ENCODE peak calls at places on chromosomes 1 and 21, in ten cellular contexts. O is fibroblast of mammary gland; C is CD8-positive, alpha-beta memory T cell; U is prostate gland; P is heart left ventricle; Y is effector memory CD4-positive, alpha-beta T cell; T is cardiac fibroblast; L is AG10803; H is HAP-1; G is hepatocyte. F is an unnamed sample.

GRCh38 chr1:59294423-59294822 is 2.5 kb upstream of the FGGY start:
- DNase-seq in O (no peak), C (no peak), U (no peak), P (no peak), Y (no peak), T (no peak), L (no peak), H (no peak), G (no peak), F (no peak)

GRCh38 chr1:228979774-228980173 is 244.5 kb downstream of the RHOU start:
- DNase-seq in O (no peak), C (no peak), U (no peak), P (no peak), Y (no peak), T (no peak), L (no peak), H (no peak), G (no peak), F (no peak)

GRCh38 chr1:55320891-55321290 is 105.7 kb upstream of the USP24 start:
- DNase-seq in O (no peak), C (no peak), U (no peak), P (no peak), Y (no peak), T (no peak), L (no peak), H (no peak), G (no peak), F (no peak)

GRCh38 chr1:79726911-79727310 is 720.4 kb upstream of the ADGRL4 start:
- DNase-seq in O (no peak), C (no peak), U (no peak), P (no peak), Y (no peak), T (no peak), L (no peak), H (peak), G (no peak), F (no peak)

GRCh38 chr1:64469614-64469976 is 334 bp upstream of the CACHD1 start:
- DNase-seq in O (peak), C (no peak), U (peak), P (no peak), Y (no peak), T (peak), L (peak), H (no peak), G (no peak), F (peak)

GRCh38 chr1:165408518-165408917 is 36.4 kb downstream of the RXRG start:
- DNase-seq in O (peak), C (no peak), U (no peak), P (peak), Y (no peak), T (peak), L (peak), H (peak), G (peak), F (no peak)

GRCh38 chr1:78375996-78376395 is 114.8 kb upstream of the PTGFR start:
- DNase-seq in O (peak), C (no peak), U (no peak), P (no peak), Y (no peak), T (peak), L (peak), H (no peak), G (no peak), F (no peak)

GRCh38 chr1:21508580-21509350 is 458 bp upstream of the ALPL start:
- DNase-seq in O (peak), C (peak), U (peak), P (peak), Y (peak), T (peak), L (peak), H (peak), G (peak), F (peak)

GRCh38 chr1:92425617-92426016 is 61.1 kb downstream of the GFI1 start:
- DNase-seq in O (no peak), C (no peak), U (no peak), P (no peak), Y (no peak), T (no peak), L (no peak), H (no peak), G (no peak), F (no peak)

GRCh38 chr1:7389201-7389785 is 381.8 kb upstream of the VAMP3 start:
- DNase-seq in O (peak), C (no peak), U (no peak), P (no peak), Y (no peak), T (peak), L (peak), H (no peak), G (no peak), F (peak)

DNA sequence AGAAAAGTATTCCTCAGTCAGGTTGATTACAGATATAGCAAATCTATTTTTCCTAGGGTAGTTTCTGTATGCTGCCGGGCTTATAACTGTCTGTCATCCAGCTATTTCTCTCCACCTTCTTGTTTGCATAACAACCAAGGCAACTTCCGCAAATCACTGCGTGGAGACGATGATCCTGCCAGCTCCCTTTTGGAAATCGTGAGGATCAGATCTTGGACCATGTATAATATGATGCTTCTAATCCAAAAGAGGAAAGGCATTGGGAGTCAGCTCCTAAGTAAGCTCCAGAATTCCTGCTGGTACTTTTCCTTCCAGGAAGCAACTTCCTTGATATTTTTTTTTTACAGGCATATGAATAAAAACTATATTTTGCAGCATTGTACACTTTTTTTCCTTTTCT is 445 bp upstream of the RGS4 start:
- DNase-seq in O (peak), C (no peak), U (no peak), P (peak), Y (no peak), T (peak), L (peak), H (no peak), G (no peak), F (no peak)
- H3K4me3 ChIP-seq in O (peak), C (no peak), U (no peak), P (peak), Y (no peak), T (peak), L (peak), H (no peak), G (no peak), F (no peak)

GRCh38 chr21:36964832-36965719 is 1.4 kb downstream of the HLCS start:
- DNase-seq in O (no peak), C (no peak), U (no peak), P (no peak), Y (no peak), T (no peak), L (no peak), H (no peak), G (no peak), F (no peak)

GRCh38 chr21:36964398-36964797 is 2.1 kb downstream of the HLCS start:
- DNase-seq in O (no peak), C (no peak), U (no peak), P (no peak), Y (no peak), T (no peak), L (no peak), H (no peak), G (no peak), F (no peak)

GRCh38 chr21:36966846-36967657 is 583 bp upstream of the HLCS start:
- DNase-seq in O (peak), C (no peak), U (no peak), P (no peak), Y (no peak), T (peak), L (no peak), H (no peak), G (no peak), F (peak)

GRCh38 chr21:36966066-36966845 is at the start of gene HLCS:
- DNase-seq in O (peak), C (peak), U (peak), P (peak), Y (peak), T (peak), L (peak), H (peak), G (peak), F (peak)

GRCh38 chr21:36965720-36966065 is 776 bp downstream of the HLCS start:
- DNase-seq in O (no peak), C (no peak), U (no peak), P (no peak), Y (no peak), T (no peak), L (no peak), H (no peak), G (no peak), F (no peak)
- H3K4me3 ChIP-seq in O (peak), C (peak), U (peak), P (peak), Y (peak), T (peak), L (peak), H (peak), G (peak), F (peak)

GRCh38 chr1:110878993-110879392 is 6.0 kb downstream of the CD53 start:
- DNase-seq in O (no peak), C (no peak), U (no peak), P (no peak), Y (no peak), T (no peak), L (no peak), H (no peak), G (no peak), F (no peak)

GRCh38 chr1:110876748-110877341 is 3.9 kb downstream of the CD53 start:
- DNase-seq in O (no peak), C (no peak), U (no peak), P (no peak), Y (no peak), T (no peak), L (no peak), H (no peak), G (no peak), F (no peak)

GRCh38 chr1:110877364-110877763 is 4.4 kb downstream of the CD53 start:
- DNase-seq in O (no peak), C (no peak), U (no peak), P (no peak), Y (no peak), T (no peak), L (no peak), H (no peak), G (no peak), F (no peak)

GRCh38 chr1:110879758-110880606 is 7.0 kb downstream of the CD53 start:
- DNase-seq in O (no peak), C (peak), U (no peak), P (no peak), Y (peak), T (no peak), L (no peak), H (no peak), G (no peak), F (no peak)

GRCh38 chr1:110877776-110878175 is 4.8 kb downstream of the CD53 start:
- DNase-seq in O (no peak), C (no peak), U (no peak), P (no peak), Y (no peak), T (no peak), L (no peak), H (no peak), G (no peak), F (no peak)
- H3K4me3 ChIP-seq in O (no peak), C (peak), U (no peak), P (no peak), Y (peak), T (no peak), L (no peak), H (no peak), G (no peak), F (no peak)

GRCh38 chr1:247535402-247535801 is 838 bp downstream of the OR2C3 start:
- DNase-seq in O (no peak), C (no peak), U (no peak), P (no peak), Y (no peak), T (no peak), L (no peak), H (no peak), G (no peak), F (no peak)

GRCh38 chr1:247536340-247536739 is at the start of gene OR2C3:
- DNase-seq in O (no peak), C (no peak), U (no peak), P (no peak), Y (no peak), T (no peak), L (no peak), H (no peak), G (no peak), F (no peak)

GRCh38 chr1:247531937-247532336 is 4.3 kb downstream of the OR2C3 start:
- DNase-seq in O (no peak), C (no peak), U (no peak), P (no peak), Y (no peak), T (no peak), L (no peak), H (no peak), G (no peak), F (no peak)

GRCh38 chr1:247528812-247529474 is 7.3 kb downstream of the OR2C3 start:
- DNase-seq in O (no peak), C (no peak), U (peak), P (no peak), Y (no peak), T (no peak), L (no peak), H (no peak), G (no peak), F (no peak)

DNA sequence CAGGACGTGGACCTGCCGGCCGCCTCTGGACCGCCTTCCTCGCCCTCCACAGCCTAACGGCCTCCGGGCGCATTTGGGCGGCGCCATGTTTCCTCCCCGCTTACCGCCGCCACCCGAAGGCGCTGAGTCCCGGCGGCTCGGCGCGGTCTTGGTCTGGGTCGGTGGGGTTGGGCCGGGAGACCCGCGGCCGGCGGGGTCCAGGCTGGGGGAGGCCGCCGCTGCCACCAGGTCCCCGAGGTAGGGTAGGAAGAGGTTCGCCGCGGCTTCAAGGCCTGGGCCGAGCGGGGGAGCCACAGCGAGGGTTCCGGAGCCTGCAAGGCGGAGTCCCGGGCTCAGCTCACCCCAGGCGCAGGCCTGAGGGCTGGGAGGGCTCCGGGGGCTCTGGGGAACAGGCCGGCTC is 5.5 kb downstream of the OR2C3 start:
- DNase-seq in O (no peak), C (no peak), U (no peak), P (no peak), Y (no peak), T (no peak), L (no peak), H (no peak), G (no peak), F (no peak)
- H3K4me3 ChIP-seq in O (no peak), C (no peak), U (no peak), P (no peak), Y (no peak), T (no peak), L (no peak), H (no peak), G (no peak), F (no peak)

GRCh38 chr21:41318218-41318617 is 1.6 kb downstream of the FAM3B start:
- DNase-seq in O (no peak), C (no peak), U (no peak), P (no peak), Y (no peak), T (no peak), L (no peak), H (no peak), G (no peak), F (no peak)

GRCh38 chr21:41316200-41316599 is 401 bp upstream of the FAM3B start:
- DNase-seq in O (no peak), C (no peak), U (no peak), P (no peak), Y (no peak), T (no peak), L (no peak), H (no peak), G (no peak), F (peak)

GRCh38 chr21:41317458-41317857 is 857 bp downstream of the FAM3B start:
- DNase-seq in O (no peak), C (no peak), U (no peak), P (no peak), Y (no peak), T (no peak), L (no peak), H (no peak), G (no peak), F (no peak)

GRCh38 chr21:41315726-41316125 is 875 bp upstream of the FAM3B start:
- DNase-seq in O (no peak), C (no peak), U (no peak), P (no peak), Y (no peak), T (no peak), L (no peak), H (no peak), G (no peak), F (no peak)

GRCh38 chr21:41316641-41317392 is at the start of gene FAM3B:
- DNase-seq in O (no peak), C (no peak), U (no peak), P (no peak), Y (no peak), T (no peak), L (no peak), H (no peak), G (peak), F (peak)
- H3K4me3 ChIP-seq in O (no peak), C (no peak), U (peak), P (peak), Y (no peak), T (no peak), L (no peak), H (no peak), G (peak), F (no peak)

DNA sequence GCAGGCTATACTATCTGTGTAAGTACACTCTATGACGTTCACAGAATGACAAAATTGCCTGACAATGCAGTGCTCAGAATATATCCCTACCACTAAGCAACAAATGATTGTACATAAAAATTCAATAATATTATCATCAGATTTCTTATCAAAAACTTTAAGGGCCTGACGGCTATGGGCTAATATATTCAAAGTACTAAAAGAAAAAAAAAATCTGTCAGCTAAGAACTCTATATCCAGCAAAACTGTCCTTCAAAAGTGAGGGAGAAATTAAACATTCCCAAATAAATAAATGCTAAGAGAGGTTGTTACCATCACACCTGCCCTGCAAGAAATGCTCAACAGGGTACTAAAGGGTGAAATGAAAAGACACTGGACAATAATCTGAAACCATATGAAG is 127.3 kb downstream of the TM2D1 start:
- DNase-seq in O (no peak), C (no peak), U (no peak), P (no peak), Y (no peak), T (no peak), L (no peak), H (no peak), G (no peak), F (no peak)
- H3K4me3 ChIP-seq in O (no peak), C (no peak), U (no peak), P (no peak), Y (no peak), T (no peak), L (no peak), H (no peak), G (no peak), F (no peak)

DNA sequence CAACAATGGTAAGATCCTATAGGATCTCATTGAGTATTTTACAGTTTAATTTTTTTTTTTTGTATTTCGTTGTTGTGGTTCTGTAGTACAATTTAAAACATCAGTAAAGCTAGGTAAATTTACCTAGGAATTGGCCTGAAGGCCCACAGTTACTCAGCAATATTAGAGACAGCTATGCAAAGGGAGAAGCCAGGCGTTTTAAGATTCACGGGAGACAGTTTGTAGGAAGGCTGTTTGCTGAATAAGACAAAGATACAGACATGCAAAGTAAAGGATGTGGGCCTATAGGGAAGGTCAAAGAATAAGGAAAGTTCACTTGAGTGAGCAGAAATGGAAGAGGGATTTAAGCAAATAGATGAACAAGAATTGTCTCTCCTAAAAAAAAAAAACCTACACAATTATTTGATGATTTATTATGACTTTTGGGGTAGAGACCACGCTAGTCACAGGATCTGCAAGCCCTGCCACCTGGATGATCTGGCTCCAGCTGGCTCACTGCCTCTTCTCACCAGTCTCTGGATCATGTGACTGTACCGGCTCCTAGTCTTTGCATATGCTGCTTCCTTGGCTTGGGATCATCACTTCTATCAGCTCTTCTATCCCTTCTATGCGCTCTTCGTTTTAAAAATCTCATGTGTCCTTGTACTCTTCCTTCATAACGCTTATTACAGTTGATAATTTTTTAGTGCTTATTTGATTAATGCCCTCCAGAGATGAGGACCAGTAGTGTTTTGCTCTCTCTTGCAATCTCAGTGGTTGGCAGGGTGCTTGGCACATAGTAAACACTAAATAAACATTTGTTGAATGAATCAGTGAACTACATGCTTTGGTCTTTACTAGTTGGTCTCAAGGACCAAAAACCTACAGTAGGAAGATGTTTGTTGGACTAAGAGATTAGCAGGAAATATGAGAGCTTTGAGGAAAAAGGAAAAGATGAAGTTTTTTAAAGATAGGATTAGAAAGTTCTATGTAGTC is 14.1 kb downstream of the DYRK1A start:
- DNase-seq in O (peak), C (no peak), U (peak), P (no peak), Y (no peak), T (no peak), L (no peak), H (no peak), G (no peak), F (peak)
- H3K4me3 ChIP-seq in O (no peak), C (no peak), U (no peak), P (no peak), Y (no peak), T (no peak), L (no peak), H (no peak), G (no peak), F (no peak)

GRCh38 chr1:1240822-1241587 is 5.5 kb downstream of the C1QTNF12 start:
- DNase-seq in O (no peak), C (no peak), U (no peak), P (no peak), Y (no peak), T (no peak), L (no peak), H (no peak), G (no peak), F (no peak)

GRCh38 chr1:1243261-1243660 is 3.3 kb downstream of the C1QTNF12 start:
- DNase-seq in O (no peak), C (no peak), U (no peak), P (no peak), Y (no peak), T (no peak), L (no peak), H (no peak), G (no peak), F (no peak)

GRCh38 chr1:1243807-1244191 is 2.7 kb downstream of the C1QTNF12 start:
- DNase-seq in O (no peak), C (no peak), U (no peak), P (no peak), Y (no peak), T (no peak), L (no peak), H (no peak), G (no peak), F (no peak)

GRCh38 chr1:1241588-1242229 is 4.8 kb downstream of the C1QTNF12 start:
- DNase-seq in O (no peak), C (no peak), U (no peak), P (no peak), Y (no peak), T (no peak), L (no peak), H (no peak), G (no peak), F (no peak)

GRCh38 chr1:1242461-1243080 is 4.0 kb downstream of the C1QTNF12 start:
- DNase-seq in O (no peak), C (no peak), U (no peak), P (no peak), Y (no peak), T (no peak), L (no peak), H (no peak), G (no peak), F (no peak)
- H3K4me3 ChIP-seq in O (no peak), C (no peak), U (no peak), P (no peak), Y (no peak), T (no peak), L (no peak), H (no peak), G (no peak), F (no peak)

GRCh38 chr1:232472485-232473041 is 157.4 kb downstream of the SIPA1L2 start:
- DNase-seq in O (peak), C (no peak), U (no peak), P (no peak), Y (no peak), T (peak), L (peak), H (peak), G (no peak), F (no peak)
- H3K4me3 ChIP-seq in O (no peak), C (no peak), U (no peak), P (no peak), Y (no peak), T (no peak), L (no peak), H (no peak), G (no peak), F (no peak)

GRCh38 chr1:37998089-37998808 is 7.1 kb downstream of the FHL3 start:
- DNase-seq in O (no peak), C (no peak), U (no peak), P (no peak), Y (no peak), T (no peak), L (no peak), H (no peak), G (no peak), F (no peak)
- H3K4me3 ChIP-seq in O (no peak), C (no peak), U (no peak), P (no peak), Y (no peak), T (no peak), L (no peak), H (no peak), G (no peak), F (no peak)

F was measured in thyroid gland.